ENCODE peak calls at places on chromosomes 7 and 10, in four cellular contexts. U is mesendoderm, Y is GM23338, M is OCI-LY7. N is an unnamed sample.
A peak's percentile ranks its signal among the peaks of the same experiment; 100 is the strongest.

GRCh38 chr7:141864765-141865447 is 23.6 kb upstream of the PRSS37 start:
- DNase-seq in U (no peak), Y (no peak), M (no peak), N (no peak)

GRCh38 chr7:30605832-30606231 is 11.2 kb downstream of the GARS1 start:
- DNase-seq in U (no peak), Y (no peak), M (no peak), N (no peak)

GRCh38 chr10:1957057-1957456 is 219.7 kb upstream of the ADARB2 start:
- DNase-seq in U (no peak), Y (no peak), M (no peak), N (no peak)

GRCh38 chr10:69901022-69901421 is 99.3 kb downstream of the COL13A1 start:
- DNase-seq in U (no peak), Y (no peak), M (no peak), N (no peak)

GRCh38 chr7:17830206-17830605 is 110.1 kb downstream of the SNX13 start:
- DNase-seq in U (no peak), Y (no peak), M (no peak), N (no peak)

GRCh38 chr10:132516771-132517725 is 20.5 kb upstream of the INPP5A start:
- DNase-seq in U (peak; percentile 97), Y (peak; percentile 94), M (no peak), N (peak; percentile 85)

GRCh38 chr7:135213831-135214230 is 2.5 kb upstream of the WDR91 start:
- DNase-seq in U (peak; percentile 46), Y (no peak), M (no peak), N (no peak)

GRCh38 chr10:62149621-62150020 is 119.0 kb downstream of the RTKN2 start:
- DNase-seq in U (no peak), Y (no peak), M (no peak), N (no peak)

GRCh38 chr10:129786216-129786615 is 177.9 kb downstream of the EBF3 start:
- DNase-seq in U (no peak), Y (no peak), M (no peak), N (no peak)

GRCh38 chr7:5139998-5140397 is 50.0 kb upstream of the WIPI2 start:
- DNase-seq in U (peak; percentile 43), Y (peak; percentile 73), M (peak; percentile 57), N (peak; percentile 81)

GRCh38 chr10:75773139-75773801 is 341.8 kb downstream of the LRMDA start:
- DNase-seq in U (no peak), Y (no peak), M (no peak), N (no peak)

GRCh38 chr10:84818956-84819355 is 490.6 kb downstream of the CCSER2 start:
- DNase-seq in U (no peak), Y (no peak), M (no peak), N (no peak)

GRCh38 chr7:19427944-19428343 is 280.9 kb downstream of the POLR1F start:
- DNase-seq in U (no peak), Y (no peak), M (no peak), N (no peak)

GRCh38 chr7:150945171-150945852 is 32.8 kb downstream of the KCNH2 start:
- DNase-seq in U (no peak), Y (no peak), M (no peak), N (peak; percentile 46)

GRCh38 chr10:112919721-112920120 is 30.3 kb upstream of the TCF7L2 start:
- DNase-seq in U (peak; percentile 64), Y (no peak), M (no peak), N (no peak)

GRCh38 chr10:96577037-96577436 is 9.8 kb downstream of the TM9SF3 start:
- DNase-seq in U (no peak), Y (no peak), M (no peak), N (no peak)

GRCh38 chr7:69448071-69448470 is 150.2 kb upstream of the AUTS2 start:
- DNase-seq in U (no peak), Y (no peak), M (no peak), N (no peak)

GRCh38 chr10:124619195-124619594 is 125.0 kb downstream of the FAM53B start:
- DNase-seq in U (no peak), Y (no peak), M (no peak), N (no peak)

GRCh38 chr7:69457912-69458491 is 140.3 kb upstream of the AUTS2 start:
- DNase-seq in U (peak; percentile 67), Y (peak; percentile 74), M (no peak), N (no peak)

GRCh38 chr10:76036410-76036940 is 605.1 kb downstream of the LRMDA start:
- DNase-seq in U (peak; percentile 72), Y (peak; percentile 78), M (peak; percentile 23), N (peak; percentile 81)

GRCh38 chr7:4875391-4875790 is 8.1 kb downstream of the RADIL start:
- DNase-seq in U (no peak), Y (no peak), M (no peak), N (no peak)

GRCh38 chr10:30828680-30829079 is 199.1 kb upstream of the LYZL2 start:
- DNase-seq in U (no peak), Y (no peak), M (no peak), N (no peak)

GRCh38 chr7:141221007-141221612 is 147.2 kb downstream of the TMEM178B start:
- DNase-seq in U (peak; percentile 55), Y (peak; percentile 71), M (no peak), N (no peak)

GRCh38 chr7:128794020-128794419 is 2.3 kb downstream of the CCDC136 start:
- DNase-seq in U (peak; percentile 29), Y (no peak), M (peak; percentile 49), N (no peak)

GRCh38 chr10:43035785-43036184 is 41.1 kb upstream of the RET start:
- DNase-seq in U (no peak), Y (no peak), M (no peak), N (no peak)

GRCh38 chr10:101176577-101176976 is 45.5 kb downstream of the TLX1 start:
- DNase-seq in U (peak; percentile 31), Y (no peak), M (no peak), N (no peak)

GRCh38 chr7:462173-463103 is 57.2 kb downstream of the PDGFA start:
- DNase-seq in U (no peak), Y (no peak), M (no peak), N (no peak)

DNA sequence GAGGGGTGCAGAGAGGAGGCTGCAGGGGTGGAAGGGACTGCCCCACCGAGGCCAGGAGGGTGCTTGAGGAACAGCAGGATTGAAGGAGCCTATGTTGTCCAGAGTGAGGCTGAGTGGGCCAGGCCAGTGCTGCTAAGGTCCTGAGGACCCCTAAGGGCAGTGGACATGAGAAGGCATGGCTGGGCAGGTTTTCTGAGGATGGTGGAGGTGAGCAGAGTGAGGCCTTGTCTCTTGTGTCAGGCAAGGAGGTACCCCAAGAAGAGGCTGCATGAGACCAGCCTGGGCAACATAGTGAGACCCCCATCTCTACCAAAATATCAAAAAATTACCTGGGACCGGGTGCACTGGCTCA is 5.2 kb downstream of the SH2B2 start:
- DNase-seq in U (no peak), Y (no peak), M (no peak), N (no peak)
- H3K4me2 ChIP-seq in U (no peak overlapping the region), Y (no peak overlapping the region), M (peak overlapping the region; percentile 97), N (no peak overlapping the region)

GRCh38 chr10:44647473-44647872 is 262.6 kb upstream of the CXCL12 start:
- DNase-seq in U (no peak), Y (no peak), M (no peak), N (no peak)

GRCh38 chr10:44651395-44651661 is 259.8 kb upstream of the TMEM72 start:
- DNase-seq in U (no peak), Y (no peak), M (no peak), N (no peak)

GRCh38 chr10:44647877-44648542 is 263.1 kb upstream of the CXCL12 start:
- DNase-seq in U (no peak), Y (no peak), M (no peak), N (no peak)

GRCh38 chr10:44650576-44651394 is 260.4 kb upstream of the TMEM72 start:
- DNase-seq in U (no peak), Y (no peak), M (no peak), N (no peak)

DNA sequence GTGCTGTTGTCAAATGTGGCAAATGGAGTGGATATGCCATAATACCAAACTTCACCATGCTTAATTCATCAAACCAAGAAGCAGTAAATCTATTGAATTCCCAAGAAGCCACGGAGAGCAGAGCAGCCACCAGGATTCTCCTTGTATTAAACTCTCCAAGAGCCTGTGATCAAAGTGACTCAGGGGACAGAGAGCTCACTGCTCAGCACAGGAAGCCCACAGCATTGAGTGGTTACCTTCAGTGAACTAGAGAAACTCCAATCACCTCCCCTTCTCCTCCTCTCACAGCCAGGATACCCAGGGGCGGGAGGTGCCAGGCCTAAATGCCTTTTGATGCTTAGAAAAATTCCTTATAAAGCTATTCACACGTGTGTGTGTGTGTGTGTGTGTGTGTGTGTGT is 262.4 kb upstream of the TMEM72 start:
- DNase-seq in U (no peak), Y (no peak), M (no peak), N (no peak)
- H3K4me2 ChIP-seq in U (no peak overlapping the region), Y (no peak overlapping the region), M (no peak overlapping the region), N (no peak overlapping the region)

GRCh38 chr10:78936412-78937342 is 132.1 kb upstream of the ZMIZ1 start:
- DNase-seq in U (no peak), Y (no peak), M (no peak), N (no peak)

GRCh38 chr10:78938695-78939672 is 129.8 kb upstream of the ZMIZ1 start:
- DNase-seq in U (no peak), Y (no peak), M (no peak), N (no peak)

GRCh38 chr10:78937388-78937787 is 131.4 kb upstream of the ZMIZ1 start:
- DNase-seq in U (no peak), Y (no peak), M (no peak), N (no peak)

GRCh38 chr10:78935697-78936407 is 132.9 kb upstream of the ZMIZ1 start:
- DNase-seq in U (no peak), Y (no peak), M (no peak), N (no peak)

GRCh38 chr10:78937800-78938694 is 130.7 kb upstream of the ZMIZ1 start:
- DNase-seq in U (peak; percentile 66), Y (peak; percentile 20), M (peak; percentile 43), N (peak; percentile 60)
- H3K4me2 ChIP-seq in U (no peak overlapping the region), Y (no peak overlapping the region), M (no peak overlapping the region), N (no peak overlapping the region)

GRCh38 chr10:33414841-33415240 is 80.4 kb upstream of the NRP1 start:
- DNase-seq in U (no peak), Y (no peak), M (no peak), N (no peak)

GRCh38 chr10:33413093-33413442 is 78.6 kb upstream of the NRP1 start:
- DNase-seq in U (no peak), Y (no peak), M (no peak), N (no peak)

GRCh38 chr10:33410096-33410859 is 75.8 kb upstream of the NRP1 start:
- DNase-seq in U (no peak), Y (no peak), M (no peak), N (no peak)

GRCh38 chr10:33410860-33411234 is 76.4 kb upstream of the NRP1 start:
- DNase-seq in U (no peak), Y (no peak), M (no peak), N (no peak)

DNA sequence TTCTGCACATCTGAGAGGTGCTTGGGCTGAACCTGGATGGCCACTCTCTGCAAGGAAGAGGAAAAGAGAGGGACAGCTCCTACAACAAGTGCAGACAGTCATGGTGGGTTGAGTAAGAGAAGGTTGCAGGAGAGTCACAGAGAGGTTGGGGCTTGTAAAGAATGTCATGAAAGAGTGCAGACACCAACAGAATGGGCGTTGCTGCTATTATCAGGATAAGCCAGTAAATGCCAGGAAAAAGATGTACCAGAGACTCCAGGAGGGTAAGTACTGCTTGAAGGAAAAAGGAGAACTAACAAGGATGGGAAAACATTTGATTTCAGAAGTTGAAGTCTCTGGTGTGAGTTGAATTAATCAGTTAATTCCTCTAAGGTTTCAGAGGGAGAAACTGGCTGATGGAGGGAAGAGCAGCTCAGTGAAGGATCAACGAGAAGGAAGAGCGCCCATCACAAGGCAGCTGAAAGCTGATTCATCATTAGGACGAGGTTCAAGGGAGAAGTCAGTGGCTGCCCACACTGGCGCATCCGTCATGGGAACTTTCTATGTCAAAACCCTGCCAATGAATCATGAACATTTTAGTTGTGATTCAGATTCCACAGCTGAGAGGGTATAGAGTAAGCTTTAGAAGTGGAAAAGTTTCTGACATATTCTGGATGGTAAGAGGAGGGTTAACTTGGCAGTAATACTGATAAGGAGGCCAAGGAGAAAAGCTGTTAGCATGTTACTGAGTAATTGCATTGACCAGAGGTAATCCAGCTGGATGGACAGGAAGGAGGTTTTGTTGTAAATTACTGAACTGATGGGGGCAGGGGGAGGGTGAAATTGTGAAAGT is 78.0 kb upstream of the NRP1 start:
- DNase-seq in U (no peak), Y (no peak), M (no peak), N (no peak)
- H3K4me2 ChIP-seq in U (no peak overlapping the region), Y (no peak overlapping the region), M (no peak overlapping the region), N (peak overlapping the region; percentile 63)

N was measured in SK-N-SH.